ENCODE peak calls at places on chromosomes 16 and 17, in four cellular contexts. O, I, W and X are unnamed samples.

GRCh38 chr17:72590382-72590781 is 469.6 kb downstream of the SOX9 start:
- DNase-seq in W (no peak), I (peak), O (no peak), X (no peak)

GRCh38 chr17:10737168-10737622 is 7.4 kb upstream of the TMEM220 start:
- DNase-seq in W (no peak), O (no peak), I (no peak), X (peak)

GRCh38 chr17:45312477-45313418 is 4.1 kb downstream of the MAP3K14 start:
- DNase-seq in O (no peak), I (no peak), W (no peak), X (peak)

GRCh38 chr17:81305051-81305630 is 10.0 kb upstream of the SLC38A10 start:
- DNase-seq in W (no peak), I (no peak), O (no peak), X (no peak)

GRCh38 chr16:23333034-23333579 is 31.0 kb downstream of the SCNN1B start:
- DNase-seq in W (no peak), O (no peak), I (no peak), X (no peak)

GRCh38 chr16:83561876-83562275 is 245.9 kb upstream of the HSBP1 start:
- DNase-seq in W (no peak), I (no peak), O (no peak), X (no peak)

GRCh38 chr16:83390759-83391158 is 417.0 kb upstream of the HSBP1 start:
- DNase-seq in O (no peak), W (no peak), I (no peak), X (no peak)

GRCh38 chr16:84806256-84806889 is 13.4 kb upstream of the CRISPLD2 start:
- DNase-seq in O (peak), W (no peak), I (no peak), X (peak)

GRCh38 chr17:59707971-59708425 is 544 bp downstream of the VMP1 start:
- DNase-seq in O (no peak), I (no peak), W (no peak), X (peak)

GRCh38 chr17:5115673-5116651 is at the start of gene USP6:
- DNase-seq in O (no peak), I (no peak), W (no peak), X (no peak)

GRCh38 chr16:85152414-85153030 is 40.2 kb upstream of the CIBAR2 start:
- DNase-seq in O (no peak), I (peak), W (no peak), X (no peak)

GRCh38 chr17:77449908-77450741 is 309.4 kb downstream of the SEC14L1 start:
- DNase-seq in O (no peak), W (peak), I (peak), X (peak)

GRCh38 chr16:55248058-55248457 is 75.9 kb upstream of the IRX6 start:
- DNase-seq in I (no peak), W (no peak), O (no peak), X (no peak)

GRCh38 chr17:27577124-27577761 is 53.7 kb upstream of the LGALS9 start:
- DNase-seq in O (no peak), W (no peak), I (no peak), X (peak)

GRCh38 chr17:20852541-20853370 is 190.1 kb downstream of the USP22 start:
- DNase-seq in I (peak), W (no peak), O (peak), X (peak)

GRCh38 chr17:41645371-41646063 is 21.1 kb upstream of the KRT17 start:
- DNase-seq in O (no peak), W (no peak), I (no peak), X (no peak)